ENCODE peak calls at places on chromosomes 7 and 10, in seven cellular contexts. Q, S, F, C, Y, I and E are unnamed samples.

GRCh38 chr7:40571796-40572195 is 437.0 kb downstream of the SUGCT start:
- DNase-seq in I (no peak), S (no peak), Q (no peak), C (no peak), F (no peak), Y (no peak), E (no peak)

GRCh38 chr7:8373856-8374255 is 59.6 kb upstream of the NXPH1 start:
- DNase-seq in Y (no peak), S (no peak), Q (no peak), C (no peak), F (peak; percentile 36), I (no peak), E (no peak)

GRCh38 chr7:34389332-34390078 is 268.5 kb upstream of the NPSR1 start:
- DNase-seq in Y (no peak), Q (no peak), C (no peak), F (peak; percentile 46), I (no peak), S (no peak), E (no peak)

GRCh38 chr10:110655286-110655685 is 11.2 kb downstream of the RBM20 start:
- DNase-seq in Y (no peak), S (no peak), F (no peak), I (no peak), C (no peak), Q (no peak), E (no peak)

GRCh38 chr7:27073066-27073465 is 22.7 kb downstream of the HOXA1 start:
- DNase-seq in Y (no peak), C (no peak), F (no peak), I (no peak), Q (no peak), S (no peak), E (no peak)

GRCh38 chr10:79070091-79070610 is 1.4 kb downstream of the ZMIZ1 start:
- DNase-seq in F (peak; percentile 34), Q (peak; percentile 52), Y (peak; percentile 50), I (peak; percentile 48), C (peak; percentile 70), S (peak; percentile 90), E (no peak)

GRCh38 chr10:81873231-81873931 is 1.6 kb upstream of the NRG3 start:
- DNase-seq in Y (no peak), F (no peak), S (no peak), C (no peak), Q (no peak), I (no peak), E (no peak)

GRCh38 chr7:129123517-129123872 is 21.0 kb upstream of the TSPAN33 start:
- DNase-seq in I (no peak), F (no peak), Q (no peak), C (no peak), S (no peak), Y (no peak), E (no peak)

GRCh38 chr10:118668228-118668952 is 72.9 kb upstream of the PRLHR start:
- DNase-seq in Y (no peak), C (peak; percentile 35), S (no peak), F (peak; percentile 36), Q (no peak), I (no peak), E (no peak)

GRCh38 chr7:127938588-127938987 is 92.6 kb downstream of the LRRC4 start:
- DNase-seq in I (no peak), C (no peak), S (no peak), F (no peak), Q (no peak), Y (no peak), E (no peak)

GRCh38 chr7:146665023-146665422 is 548.4 kb downstream of the CNTNAP2 start:
- DNase-seq in Y (no peak), S (no peak), Q (no peak), C (no peak), F (no peak), I (no peak), E (no peak)

GRCh38 chr10:49297818-49298665 is 928 bp upstream of the C10orf71 start:
- DNase-seq in F (no peak), I (peak; percentile 51), Y (no peak), S (no peak), Q (no peak), C (no peak), E (no peak)

GRCh38 chr7:141960687-141961422 is 12.7 kb downstream of the TAS2R38 start:
- DNase-seq in Q (no peak), S (no peak), I (no peak), Y (no peak), F (no peak), C (no peak), E (no peak)

GRCh38 chr7:123871998-123872867 is 27.3 kb downstream of the HYAL4 start:
- DNase-seq in I (peak; percentile 45), C (peak; percentile 61), S (peak; percentile 64), Y (peak; percentile 19), F (peak; percentile 80), Q (peak; percentile 33), E (no peak)

GRCh38 chr10:64515975-64516699 is 994.9 kb downstream of the REEP3 start:
- DNase-seq in S (no peak), Q (no peak), I (no peak), F (no peak), Y (no peak), C (no peak), E (no peak)

DNA sequence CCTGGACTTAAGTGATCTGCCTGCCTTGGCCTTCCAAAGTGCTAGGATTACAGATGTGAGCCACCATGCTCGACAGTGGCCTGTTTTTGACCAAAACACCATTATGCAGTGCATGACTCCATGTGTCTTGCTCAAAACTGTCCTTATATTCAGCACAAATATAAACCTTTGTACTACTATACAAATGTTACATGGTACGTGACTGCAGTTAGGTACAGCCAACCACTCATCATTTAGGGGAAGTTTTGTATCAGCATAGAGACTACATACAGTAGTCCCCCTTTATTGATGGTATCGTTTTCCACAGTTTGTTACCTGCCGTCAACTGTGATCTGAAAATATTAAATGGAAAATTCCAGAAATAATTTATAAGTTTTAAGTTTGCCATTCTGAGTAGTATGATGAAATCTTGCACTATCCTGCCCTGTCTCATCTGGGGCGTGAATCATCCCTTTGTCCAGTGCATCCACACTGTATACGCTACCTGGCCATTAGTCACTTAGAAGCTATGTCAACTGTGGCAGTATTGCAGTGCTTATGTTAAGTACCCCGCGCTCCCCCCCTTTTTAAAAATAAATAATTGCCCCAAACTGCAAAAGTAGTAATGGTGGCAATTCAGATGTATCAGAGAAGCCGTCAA is 23.3 kb upstream of the ZNF282 start:
- DNase-seq in F (no peak), I (no peak), C (no peak), S (no peak), Y (no peak), Q (no peak), E (no peak)
- TF ChIP-seq POLR2AphosphoS5 in F (no peak), I (no peak), C (no peak), S (no peak), Y (no peak), Q (no peak), E (no peak)

GRCh38 chr10:63257784-63258183 is 124.7 kb downstream of the NRBF2 start:
- DNase-seq in Y (no peak), F (no peak), C (no peak), S (no peak), Q (no peak), I (no peak), E (no peak)
- H3K4me1 ChIP-seq in Y (no peaks in the 10 kb centered on the region), F (peaks cover 79% of the 10 kb centered on the region), C (peaks cover 25% of the 10 kb centered on the region), S (peaks cover 100% of the 10 kb centered on the region), Q (peaks cover 85% of the 10 kb centered on the region), I (peaks cover 6% of the 10 kb centered on the region), E (peaks cover 8% of the 10 kb centered on the region)

DNA sequence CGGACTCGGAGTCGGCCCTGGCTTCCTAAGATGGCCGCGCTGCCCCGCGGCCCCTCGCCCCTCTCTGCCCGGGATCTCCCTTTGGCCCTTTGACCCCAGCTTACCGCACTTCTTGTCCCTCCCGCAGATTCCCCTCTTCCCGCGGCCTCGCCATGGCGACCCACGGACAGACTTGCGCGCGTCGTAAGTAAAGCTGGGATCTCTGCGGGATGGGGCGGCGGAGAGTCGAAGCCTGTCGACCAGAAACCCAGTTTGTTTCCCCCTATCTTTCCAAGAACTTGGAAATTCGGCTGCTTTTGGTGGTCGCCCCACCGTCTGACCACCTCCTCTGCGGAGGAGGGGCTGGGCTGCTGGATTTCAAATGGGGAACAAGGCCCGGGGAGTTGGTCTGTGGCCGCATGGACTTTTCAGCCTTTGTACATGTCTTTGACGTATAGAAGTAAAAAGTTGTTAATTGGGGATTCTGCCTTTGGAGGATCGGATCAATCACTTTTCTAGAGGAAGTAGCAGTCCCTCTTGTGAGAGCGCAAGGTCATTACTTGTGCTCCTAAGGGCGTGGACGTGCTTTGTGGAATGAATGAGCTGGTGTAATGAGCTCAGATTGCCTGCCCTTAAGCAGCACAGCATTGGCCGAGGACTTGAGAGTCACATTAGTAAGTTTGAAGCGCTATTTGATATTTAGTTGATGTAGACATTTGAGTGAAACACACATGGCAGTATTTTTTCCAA is 575 bp downstream of the VDAC2 start:
- DNase-seq in C (peak; percentile 24), S (no peak), Y (no peak), F (peak; percentile 48), Q (peak; percentile 64), I (peak; percentile 61), E (no peak)
- TF ChIP-seq POLR2AphosphoS5 in C (peak; percentile 11), S (no peak), Y (no peak), F (no peak), Q (peak; percentile 86), I (peak; percentile 37), E (no peak)

GRCh38 chr7:6385909-6386560 is 61.7 kb downstream of the DAGLB start:
- DNase-seq in S (peak; percentile 14), Q (no peak), Y (no peak), I (no peak), F (no peak), C (no peak), E (no peak)

GRCh38 chr7:6386779-6387178 is 61.0 kb downstream of the DAGLB start:
- DNase-seq in C (no peak), F (no peak), I (no peak), S (no peak), Q (no peak), Y (no peak), E (no peak)

GRCh38 chr7:6382797-6383196 is 65.0 kb downstream of the DAGLB start:
- DNase-seq in F (no peak), S (no peak), I (no peak), Y (no peak), C (no peak), Q (no peak), E (no peak)

GRCh38 chr7:6384327-6384726 is 63.4 kb downstream of the DAGLB start:
- DNase-seq in S (peak; percentile 25), I (no peak), C (no peak), Q (no peak), F (no peak), Y (no peak), E (no peak)

GRCh38 chr7:6385110-6385792 is 62.5 kb downstream of the DAGLB start:
- DNase-seq in Q (no peak), S (no peak), C (no peak), I (no peak), Y (peak; percentile 45), F (no peak), E (no peak)
- H3K4me1 ChIP-seq in Q (peaks cover 80% of the 10 kb centered on the region), S (peaks cover 89% of the 10 kb centered on the region), C (peaks cover 25% of the 10 kb centered on the region), I (peaks cover 28% of the 10 kb centered on the region), Y (peaks cover 14% of the 10 kb centered on the region), F (peaks cover 50% of the 10 kb centered on the region), E (peaks cover 23% of the 10 kb centered on the region)

DNA sequence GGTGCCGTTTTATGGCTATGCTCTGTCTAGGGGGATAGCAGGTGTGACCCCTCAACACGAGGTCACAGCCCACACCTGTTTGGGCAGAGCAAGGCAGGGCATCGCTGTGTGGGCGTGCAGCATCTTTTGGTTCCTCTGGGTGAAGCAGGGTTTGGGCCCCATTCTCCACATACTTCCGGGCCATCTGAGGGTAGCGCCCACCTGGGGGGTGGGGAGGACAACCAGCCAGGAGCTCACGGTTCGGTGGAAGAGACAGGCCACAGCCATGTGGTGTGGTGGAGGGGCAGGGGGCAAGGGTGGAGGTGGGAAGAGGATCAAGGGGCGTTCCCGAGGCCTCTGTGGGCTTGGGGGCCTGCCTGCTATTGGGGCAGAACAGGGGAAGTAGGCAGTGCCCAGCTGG is 2.4 kb downstream of the SH2B2 start:
- DNase-seq in Q (no peak), C (no peak), F (no peak), Y (no peak), S (peak; percentile 88), I (no peak), E (no peak)
- TF ChIP-seq POLR2AphosphoS5 in Q (no peak), C (no peak), F (no peak), Y (no peak), S (peak; percentile 78), I (no peak), E (no peak)